ENCODE peak calls at places on chromosomes 16 and 17, in eight cellular contexts. L is left ventricle myocardium inferior; O is IMR-90; Q is lower lobe of right lung; X is CD8-positive, alpha-beta T cell; A is cardiac fibroblast; T is stomach; N is mucosa of descending colon. G is an unnamed sample.

GRCh38 chr17:40534431-40535189 is 30.7 kb downstream of the CCR7 start:
- DNase-seq in L (no peak), O (no peak), Q (no peak), X (no peak), A (no peak), T (no peak), N (peak; percentile 8), G (no peak)

GRCh38 chr17:410674-411401 is 58.2 kb upstream of the RPH3AL start:
- DNase-seq in L (no peak), O (peak; percentile 12), Q (no peak), X (peak; percentile 61), A (peak; percentile 21), T (no peak), N (peak; percentile 59), G (no peak)

GRCh38 chr17:36851230-36851629 is 86.0 kb upstream of the LHX1 start:
- DNase-seq in L (no peak), O (peak; percentile 45), Q (no peak), X (no peak), A (peak; percentile 51), T (no peak), N (no peak), G (no peak)

GRCh38 chr16:54366005-54366634 is 79.5 kb upstream of the IRX3 start:
- DNase-seq in L (no peak), O (no peak), Q (no peak), X (no peak), A (no peak), T (no peak), N (no peak), G (no peak)

GRCh38 chr16:81521141-81521626 is 76.6 kb downstream of the CMIP start:
- DNase-seq in L (no peak), O (no peak), Q (peak; percentile 50), X (peak; percentile 74), A (no peak), T (peak; percentile 44), N (peak; percentile 83), G (peak; percentile 75)

GRCh38 chr17:21003007-21003621 is 39.7 kb downstream of the USP22 start:
- DNase-seq in L (no peak), O (no peak), Q (no peak), X (no peak), A (no peak), T (no peak), N (no peak), G (no peak)

GRCh38 chr16:74862743-74863244 is 88.2 kb upstream of the FA2H start:
- DNase-seq in L (no peak), O (peak; percentile 47), Q (no peak), X (no peak), A (peak; percentile 64), T (no peak), N (no peak), G (peak; percentile 82)

GRCh38 chr16:54657058-54657708 is 273.5 kb upstream of the IRX5 start:
- DNase-seq in L (no peak), O (no peak), Q (no peak), X (no peak), A (peak; percentile 69), T (peak; percentile 72), N (no peak), G (no peak)

GRCh38 chr16:85975421-85976100 is 76.6 kb downstream of the IRF8 start:
- DNase-seq in L (no peak), O (no peak), Q (no peak), X (no peak), A (no peak), T (peak; percentile 43), N (no peak), G (no peak)

GRCh38 chr17:15466131-15466530 is 1.3 kb downstream of the CDRT4 start:
- DNase-seq in L (no peak), O (no peak), Q (no peak), X (no peak), A (no peak), T (no peak), N (no peak), G (no peak)

GRCh38 chr16:23807028-23807427 is 28.8 kb upstream of the PRKCB start:
- DNase-seq in L (no peak), O (no peak), Q (peak; percentile 45), X (no peak), A (no peak), T (no peak), N (no peak), G (no peak)

GRCh38 chr17:47967607-47968252 is 3.2 kb upstream of the CDK5RAP3 start:
- DNase-seq in L (no peak), O (peak; percentile 89), Q (no peak), X (no peak), A (peak; percentile 90), T (peak; percentile 58), N (no peak), G (no peak)

GRCh38 chr17:47973541-47973940 is 2.6 kb downstream of the CDK5RAP3 start:
- DNase-seq in L (no peak), O (no peak), Q (no peak), X (no peak), A (no peak), T (no peak), N (no peak), G (no peak)

GRCh38 chr17:47969975-47970724 is 763 bp upstream of the CDK5RAP3 start:
- DNase-seq in L (no peak), O (no peak), Q (peak; percentile 50), X (no peak), A (no peak), T (no peak), N (no peak), G (no peak)

GRCh38 chr17:47968836-47969235 is 2.1 kb upstream of the CDK5RAP3 start:
- DNase-seq in L (no peak), O (peak; percentile 45), Q (no peak), X (no peak), A (no peak), T (no peak), N (no peak), G (no peak)

DNA sequence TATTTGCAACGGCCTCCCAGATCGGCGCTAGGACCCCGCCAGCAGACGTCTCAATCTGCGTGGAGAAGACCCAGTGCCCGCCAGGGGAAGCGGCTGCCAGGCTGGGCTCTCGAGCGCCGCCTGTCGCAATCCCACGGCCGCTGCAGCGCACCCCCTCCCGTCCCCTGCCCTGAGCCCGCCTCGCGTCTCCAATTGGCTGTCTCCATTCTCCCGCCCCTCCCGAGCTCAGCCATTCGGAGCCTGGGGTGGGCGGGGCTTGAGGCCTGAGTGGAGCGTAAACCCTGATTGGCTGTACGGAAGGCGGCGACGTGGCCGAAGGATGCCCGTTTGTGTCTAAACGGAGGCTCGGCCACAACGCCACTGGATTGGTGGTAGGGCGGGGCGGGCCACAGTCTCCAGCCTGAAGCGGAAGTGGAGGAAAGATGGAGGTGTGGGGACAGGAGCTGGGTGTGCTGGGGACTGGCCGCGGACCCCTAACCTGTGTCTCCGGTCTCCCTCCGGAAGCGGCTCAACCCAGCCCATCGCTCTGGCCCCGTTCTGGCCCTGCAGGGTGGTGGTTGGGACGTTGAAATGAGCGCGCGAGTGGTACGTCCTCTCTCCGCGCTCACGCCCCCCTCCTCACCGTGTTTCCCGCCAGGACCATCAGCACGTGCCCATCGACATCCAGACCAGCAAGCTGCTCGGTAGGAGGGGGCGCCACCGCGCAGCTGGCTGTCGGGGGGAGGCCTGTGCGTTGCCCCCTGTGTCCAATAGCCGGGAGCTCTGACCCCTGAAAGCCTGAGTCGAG is at the start of gene CDK5RAP3:
- DNase-seq in L (peak; percentile 100), O (peak; percentile 99), Q (peak; percentile 100), X (peak; percentile 97), A (peak; percentile 99), T (peak; percentile 100), N (peak; percentile 100), G (peak; percentile 99)
- TF ChIP-seq CTCF in L (peak; percentile 97), O (peak; percentile 99), Q (peak; percentile 96), X (peak; percentile 97), A (peak; percentile 90), T (peak; percentile 95), N (peak; percentile 96), G (peak; percentile 89)

GRCh38 chr16:64452446-64452845 is 669.4 kb downstream of the CDH11 start:
- DNase-seq in L (no peak), O (no peak), Q (no peak), X (no peak), A (no peak), T (no peak), N (no peak), G (no peak)

GRCh38 chr16:64453643-64454042 is 668.2 kb downstream of the CDH11 start:
- DNase-seq in L (no peak), O (no peak), Q (no peak), X (no peak), A (no peak), T (no peak), N (no peak), G (no peak)

GRCh38 chr16:64459821-64460220 is 662.0 kb downstream of the CDH11 start:
- DNase-seq in L (no peak), O (peak; percentile 44), Q (no peak), X (no peak), A (peak; percentile 50), T (peak; percentile 25), N (no peak), G (no peak)

GRCh38 chr16:64459402-64459801 is 662.5 kb downstream of the CDH11 start:
- DNase-seq in L (no peak), O (no peak), Q (no peak), X (no peak), A (no peak), T (no peak), N (no peak), G (no peak)

GRCh38 chr16:64455275-64455674 is 666.6 kb downstream of the CDH11 start:
- DNase-seq in L (no peak), O (peak; percentile 53), Q (no peak), X (no peak), A (peak; percentile 69), T (no peak), N (no peak), G (no peak)
- TF ChIP-seq CTCF in L (peak; percentile 46), O (peak; percentile 46), Q (no peak), X (no peak), A (peak; percentile 26), T (no peak), N (no peak), G (no peak)

GRCh38 chr17:55750750-55751641 is at the start of gene PCTP:
- DNase-seq in L (peak; percentile 96), O (peak; percentile 87), Q (peak; percentile 96), X (peak; percentile 51), A (peak; percentile 93), T (peak; percentile 92), N (peak; percentile 95), G (peak; percentile 93)
- TF ChIP-seq CTCF in L (peak; percentile 59), O (peak; percentile 46), Q (peak; percentile 52), X (no peak), A (peak; percentile 60), T (peak; percentile 25), N (no peak), G (peak; percentile 12)

GRCh38 chr17:65588194-65588808 is 26.9 kb upstream of the AXIN2 start:
- DNase-seq in L (peak; percentile 45), O (no peak), Q (peak; percentile 72), X (no peak), A (no peak), T (peak; percentile 77), N (peak; percentile 86), G (no peak)
- TF ChIP-seq CTCF in L (peak; percentile 3), O (no peak), Q (no peak), X (no peak), A (no peak), T (no peak), N (no peak), G (no peak)